ENCODE peak calls at places on chromosomes 6 and 20, in four cellular contexts. Y, B, O and P are unnamed samples. For H3K4me1, the result is how much of the 10 kb centered on the place peaks cover.

GRCh38 chr6:20212392-20213111 is at the start of gene MBOAT1:
- DNase-seq in Y (peak), O (peak), B (no peak), P (peak)

GRCh38 chr20:64233725-64234124 is 21.8 kb upstream of the PCMTD2 start:
- DNase-seq in B (no peak), Y (peak), O (no peak), P (no peak)

GRCh38 chr20:1388706-1389483 is 4.0 kb downstream of the FKBP1A start:
- DNase-seq in Y (no peak), B (no peak), O (no peak), P (no peak)

GRCh38 chr6:149566372-149567193 is at the start of gene GINM1:
- DNase-seq in O (peak), Y (peak), B (no peak), P (peak)

GRCh38 chr6:65126667-65127066 is 580.4 kb downstream of the EYS start:
- DNase-seq in O (no peak), B (no peak), Y (no peak), P (no peak)

GRCh38 chr6:157020398-157021266 is 243.5 kb downstream of the ARID1B start:
- DNase-seq in B (no peak), O (no peak), Y (no peak), P (peak)

GRCh38 chr6:105642708-105643107 is 239.8 kb upstream of the PREP start:
- DNase-seq in O (no peak), Y (no peak), B (no peak), P (no peak)

GRCh38 chr20:22106308-22106938 is 401.0 kb downstream of the PAX1 start:
- DNase-seq in O (no peak), Y (no peak), B (no peak), P (no peak)

GRCh38 chr20:24781061-24781980 is 167.7 kb upstream of the CST7 start:
- DNase-seq in O (peak), Y (peak), B (no peak), P (no peak)

GRCh38 chr6:96948631-96949030 is 24.1 kb downstream of the KLHL32 start:
- DNase-seq in O (no peak), Y (no peak), B (no peak), P (no peak)

GRCh38 chr6:84645563-84646266 is 118.7 kb downstream of the TBX18 start:
- DNase-seq in Y (no peak), O (no peak), B (no peak), P (no peak)

GRCh38 chr6:73375216-73375615 is 5.5 kb upstream of the OOEP start:
- DNase-seq in Y (no peak), B (no peak), O (no peak), P (no peak)

GRCh38 chr6:21392177-21392576 is 201.4 kb upstream of the SOX4 start:
- DNase-seq in B (no peak), O (no peak), Y (no peak), P (no peak)

GRCh38 chr6:43702522-43703440 is 15.2 kb upstream of the MRPS18A start:
- DNase-seq in O (peak), B (no peak), Y (peak), P (peak)

GRCh38 chr20:62409935-62410741 is 3.1 kb upstream of the CABLES2 start:
- DNase-seq in B (no peak), O (peak), Y (peak), P (peak)

GRCh38 chr20:49286689-49287551 is 9.1 kb upstream of the ZNFX1 start:
- DNase-seq in Y (no peak), B (no peak), O (no peak), P (peak)

GRCh38 chr6:42347456-42347855 is 104.3 kb downstream of the TRERF1 start:
- DNase-seq in Y (no peak), B (no peak), O (no peak), P (no peak)

GRCh38 chr20:46644733-46645132 is 6.5 kb downstream of the SLC13A3 start:
- DNase-seq in O (no peak), B (no peak), Y (no peak), P (no peak)

GRCh38 chr6:105209950-105210706 is 30.3 kb upstream of the POPDC3 start:
- DNase-seq in O (no peak), B (no peak), Y (no peak), P (no peak)

GRCh38 chr20:58702161-58702510 is 9.5 kb downstream of the NPEPL1 start:
- DNase-seq in B (no peak), O (peak), Y (no peak), P (peak)

GRCh38 chr20:58645277-58645968 is 5.7 kb upstream of the STX16 start:
- DNase-seq in Y (no peak), O (peak), B (no peak), P (no peak)

GRCh38 chr20:21208999-21209398 is 83.1 kb downstream of the KIZ start:
- DNase-seq in Y (no peak), O (no peak), B (no peak), P (no peak)

GRCh38 chr20:21615617-21616080 is 89.8 kb upstream of the PAX1 start:
- DNase-seq in B (no peak), Y (peak), O (no peak), P (peak)

GRCh38 chr6:46014511-46015118 is 1.0 kb downstream of the CLIC5 start:
- DNase-seq in B (no peak), O (no peak), Y (peak), P (peak)

GRCh38 chr6:133165235-133165634 is 75.9 kb upstream of the EYA4 start:
- DNase-seq in Y (no peak), B (no peak), O (no peak), P (no peak)

GRCh38 chr6:14729186-14729871 is 516.5 kb upstream of the JARID2 start:
- DNase-seq in O (no peak), B (peak), Y (no peak), P (no peak)

GRCh38 chr6:22590423-22590822 is 21.1 kb downstream of the HDGFL1 start:
- DNase-seq in B (no peak), Y (no peak), O (no peak), P (no peak)

GRCh38 chr6:126048635-126049034 is 62.3 kb downstream of the TRMT11 start:
- DNase-seq in B (no peak), O (no peak), Y (no peak), P (no peak)

GRCh38 chr6:44704240-44705150 is 317.0 kb downstream of the CDC5L start:
- DNase-seq in B (peak), Y (no peak), O (no peak), P (no peak)

GRCh38 chr6:154292855-154293519 is 63.6 kb downstream of the IPCEF1 start:
- DNase-seq in Y (no peak), O (no peak), B (no peak), P (no peak)

GRCh38 chr6:107523794-107524193 is 33.9 kb downstream of the SOBP start:
- DNase-seq in O (no peak), B (no peak), Y (no peak), P (no peak)

GRCh38 chr6:109096198-109096597 is 891 bp downstream of the CEP57L1 start:
- DNase-seq in Y (no peak), B (no peak), O (no peak), P (no peak)

GRCh38 chr20:45300961-45301360 is 5.7 kb upstream of the RBPJL start:
- DNase-seq in B (no peak), O (no peak), Y (no peak), P (no peak)

GRCh38 chr6:35498407-35499045 is 1.6 kb upstream of the TEAD3 start:
- DNase-seq in Y (peak), B (no peak), O (no peak), P (no peak)

GRCh38 chr6:170201361-170201760 is 89.5 kb downstream of the DLL1 start:
- DNase-seq in B (no peak), Y (no peak), O (no peak), P (no peak)

GRCh38 chr20:21956591-21956990 is 251.1 kb downstream of the PAX1 start:
- DNase-seq in Y (no peak), O (no peak), B (no peak), P (no peak)

GRCh38 chr6:87408721-87409155 is 966 bp downstream of the CFAP206 start:
- DNase-seq in O (no peak), Y (no peak), B (no peak), P (no peak)

GRCh38 chr6:126195625-126196236 is 144.2 kb upstream of the CENPW start:
- DNase-seq in O (no peak), B (no peak), Y (no peak), P (no peak)

GRCh38 chr20:31894980-31895675 is 24.7 kb downstream of the TTLL9 start:
- DNase-seq in B (peak), Y (no peak), O (peak), P (peak)
- TF ChIP-seq POLR2A in B (peak), Y (no peak), O (no peak), P (no peak)

GRCh38 chr20:51935003-51935358 is 132.7 kb upstream of the SALL4 start:
- DNase-seq in Y (no peak), B (no peak), O (no peak), P (no peak)
- H3K4me1 ChIP-seq in Y (under half), B (under half), O (under half), P (under half)

GRCh38 chr20:38926934-38927616 is 858 bp downstream of the FAM83D start:
- DNase-seq in B (no peak), Y (no peak), O (no peak), P (no peak)

GRCh38 chr20:38927902-38928578 is 1.8 kb downstream of the FAM83D start:
- DNase-seq in O (no peak), B (no peak), Y (peak), P (peak)

GRCh38 chr20:38930242-38930569 is 4.0 kb downstream of the FAM83D start:
- DNase-seq in Y (no peak), B (no peak), O (no peak), P (no peak)

GRCh38 chr20:38924718-38925117 is 1.5 kb upstream of the FAM83D start:
- DNase-seq in Y (no peak), B (no peak), O (no peak), P (no peak)

GRCh38 chr20:38926142-38926933 is at the start of gene FAM83D:
- DNase-seq in B (peak), O (peak), Y (peak), P (peak)
- TF ChIP-seq POLR2A in B (peak), O (peak), Y (peak), P (peak)

DNA sequence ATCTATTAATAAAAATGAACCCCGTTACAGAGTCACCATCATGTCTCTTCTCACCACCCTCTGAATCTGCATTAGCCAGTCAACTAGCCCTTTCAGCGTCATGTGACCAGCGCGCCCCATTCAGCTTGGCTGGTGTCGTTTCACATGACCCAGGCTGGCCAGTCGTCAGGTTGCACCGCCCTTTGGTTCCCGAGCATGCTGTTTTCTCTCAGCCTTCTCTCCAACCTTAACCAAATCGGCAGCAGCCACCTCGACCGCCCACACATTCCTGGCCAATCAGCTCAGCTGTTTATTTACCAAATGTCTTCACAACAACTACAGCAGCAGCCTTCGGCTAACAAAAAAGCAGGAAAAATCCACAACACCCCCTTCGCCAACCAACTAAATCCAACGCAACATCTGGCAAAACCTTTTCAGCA is 5.6 kb downstream of the SRSF3 start:
- DNase-seq in B (no peak), O (peak), Y (peak), P (no peak)
- H3K4me1 ChIP-seq in B (under half), O (under half), Y (under half), P (half or more)

DNA sequence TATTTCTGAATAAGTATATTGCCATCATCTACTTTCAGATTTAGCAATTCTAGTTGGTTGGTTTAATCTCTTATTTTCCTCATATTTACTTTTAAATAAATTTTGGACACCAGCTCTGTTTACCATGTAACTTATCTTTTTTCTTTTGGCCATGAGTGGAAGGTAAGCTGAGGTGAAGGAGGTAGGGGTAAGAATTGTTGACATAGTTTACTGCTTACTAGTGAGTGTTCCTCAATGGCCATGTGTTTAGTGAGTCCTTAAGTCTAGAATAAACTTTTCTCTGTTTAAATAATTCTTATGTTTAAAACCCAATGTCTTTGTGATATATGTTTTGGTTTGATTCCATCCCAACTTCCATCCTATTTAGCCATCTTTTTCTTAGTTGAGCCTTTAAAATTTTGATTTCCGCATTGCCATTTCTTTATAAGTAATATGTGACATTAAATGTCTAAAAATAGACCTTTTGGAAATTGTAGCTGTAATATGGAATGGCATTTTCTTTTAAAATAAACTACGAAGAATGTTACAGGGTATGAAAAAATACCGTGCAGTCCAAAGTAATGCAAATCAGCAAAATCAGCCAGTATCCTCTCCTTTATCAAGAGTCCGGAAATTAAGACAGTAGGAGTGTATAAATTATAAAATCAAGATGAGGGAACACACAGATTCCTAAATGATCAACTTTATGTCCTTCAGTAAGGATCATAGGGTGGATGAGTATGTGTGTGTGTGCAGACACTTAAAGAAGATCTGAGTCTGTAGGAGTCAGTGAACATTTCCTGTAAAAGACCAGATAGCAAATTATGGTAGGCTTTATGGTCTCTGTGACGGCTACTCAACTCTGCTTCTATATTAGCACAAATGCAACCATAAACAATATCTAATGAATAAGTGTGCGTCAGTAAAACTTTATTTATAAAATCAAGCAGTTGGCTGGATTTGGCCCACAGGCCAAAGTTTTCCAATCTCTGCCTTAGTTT is 10.3 kb downstream of the STXBP5 start:
- DNase-seq in O (no peak), Y (no peak), B (no peak), P (no peak)
- TF ChIP-seq POLR2A in O (no peak), Y (no peak), B (no peak), P (no peak)

DNA sequence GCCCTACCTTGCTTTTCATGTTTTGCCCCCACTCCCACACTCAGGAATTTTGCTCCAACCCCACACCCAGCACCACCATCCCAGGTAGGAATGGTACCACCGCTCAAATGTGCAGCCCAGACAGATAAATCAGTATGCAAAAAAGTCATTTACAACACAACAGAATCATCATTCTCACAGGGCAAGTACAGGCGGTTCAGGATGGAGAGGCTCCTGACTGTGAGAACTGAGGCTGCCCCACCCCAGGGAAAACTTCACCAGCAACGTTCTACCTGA is 31.1 kb downstream of the TRAM2 start:
- DNase-seq in B (no peak), O (no peak), Y (no peak), P (no peak)
- H3K4me1 ChIP-seq in B (under half), O (under half), Y (under half), P (half or more)

GRCh38 chr6:134642819-134643218 is 307.1 kb downstream of the ALDH8A1 start:
- DNase-seq in Y (no peak), O (no peak), B (no peak), P (no peak)
- TF ChIP-seq POLR2A in Y (no peak), O (no peak), B (no peak), P (no peak)

GRCh38 chr6:11672669-11673068 is 105.9 kb downstream of the ADTRP start:
- DNase-seq in Y (no peak), O (no peak), B (no peak), P (no peak)
- H3K4me1 ChIP-seq in Y (under half), O (under half), B (under half), P (under half)